ENCODE peak calls at places on chromosome 21, in ten cellular contexts. G, L, V, A, O, Z, W, Q, M and X are unnamed samples. For H3K4me1, the result is how much of the 10 kb centered on the place peaks cover.

GRCh38 chr21:46009951-46010655 is 28.5 kb downstream of the COL6A1 start:
- DNase-seq in V (peak), Q (no peak), M (no peak), L (no peak), Z (no peak), A (peak), O (no peak), W (no peak), G (no peak), X (no peak)

GRCh38 chr21:27244356-27244755 is 277.5 kb upstream of the ADAMTS5 start:
- DNase-seq in V (no peak), Q (no peak), M (no peak), L (no peak), G (peak), O (no peak), W (no peak), Z (no peak), A (no peak), X (no peak)

GRCh38 chr21:41374867-41375533 is 13.2 kb downstream of the MX2 start:
- DNase-seq in L (no peak), Z (no peak), O (no peak), M (no peak), Q (no peak), W (no peak), V (no peak), A (no peak), G (no peak), X (no peak)

GRCh38 chr21:15872236-15872635 is 142.5 kb downstream of the USP25 start:
- DNase-seq in V (no peak), Z (no peak), W (no peak), L (no peak), A (no peak), M (no peak), Q (no peak), G (no peak), O (no peak), X (no peak)

GRCh38 chr21:39523398-39523797 is 71.6 kb downstream of the SH3BGR start:
- DNase-seq in Q (no peak), L (no peak), V (no peak), O (peak), G (peak), A (no peak), W (no peak), M (no peak), Z (no peak), X (no peak)

GRCh38 chr21:46050651-46051378 is 47.1 kb upstream of the COL6A2 start:
- DNase-seq in L (no peak), A (no peak), M (no peak), Z (no peak), W (no peak), Q (no peak), V (no peak), G (no peak), O (peak), X (no peak)

GRCh38 chr21:34669149-34669879 is 520 bp downstream of the CLIC6 start:
- DNase-seq in G (no peak), V (no peak), L (no peak), W (peak), A (no peak), Q (peak), O (peak), Z (peak), M (no peak), X (no peak)

GRCh38 chr21:28431527-28432200 is 561.0 kb downstream of the LTN1 start:
- DNase-seq in M (no peak), Q (no peak), Z (no peak), V (no peak), L (no peak), O (no peak), W (no peak), G (no peak), A (no peak), X (no peak)

GRCh38 chr21:15138475-15138874 is 73.7 kb upstream of the NRIP1 start:
- DNase-seq in O (no peak), L (no peak), G (no peak), Q (no peak), V (no peak), A (peak), Z (no peak), W (peak), M (no peak), X (no peak)

GRCh38 chr21:21831036-21831435 is 832.8 kb downstream of the NCAM2 start:
- DNase-seq in M (no peak), W (no peak), Z (no peak), A (no peak), V (no peak), O (no peak), G (no peak), Q (no peak), L (no peak), X (no peak)

GRCh38 chr21:45293726-45294401 is 6.2 kb upstream of the POFUT2 start:
- DNase-seq in G (no peak), Z (no peak), L (no peak), Q (no peak), W (no peak), V (no peak), O (peak), A (peak), M (no peak), X (no peak)

GRCh38 chr21:26405735-26406361 is 167.2 kb downstream of the CYYR1 start:
- DNase-seq in A (no peak), M (no peak), L (no peak), V (no peak), Z (no peak), G (peak), O (no peak), W (peak), Q (peak), X (peak)

GRCh38 chr21:41895643-41896493 is 16.7 kb upstream of the PRDM15 start:
- DNase-seq in W (no peak), O (no peak), M (no peak), L (no peak), V (no peak), A (no peak), Z (no peak), G (peak), Q (peak), X (no peak)

GRCh38 chr21:43364851-43365424 is 62.0 kb downstream of the SIK1 start:
- DNase-seq in L (no peak), O (no peak), W (no peak), G (no peak), Q (no peak), V (no peak), M (no peak), Z (no peak), A (peak), X (no peak)

GRCh38 chr21:15722591-15723324 is 7.0 kb upstream of the USP25 start:
- DNase-seq in O (no peak), A (no peak), G (no peak), L (no peak), M (no peak), V (peak), W (no peak), Z (no peak), Q (peak), X (no peak)

GRCh38 chr21:44267655-44268142 is 6.0 kb upstream of the DNMT3L start:
- DNase-seq in G (no peak), V (no peak), O (no peak), W (peak), A (no peak), Z (no peak), M (no peak), Q (no peak), L (no peak), X (no peak)

GRCh38 chr21:41411449-41412089 is 14.5 kb upstream of the MX1 start:
- DNase-seq in W (no peak), A (no peak), L (no peak), V (no peak), O (peak), G (peak), Z (no peak), Q (peak), M (no peak), X (no peak)

GRCh38 chr21:42745511-42746239 is 92.3 kb downstream of the PDE9A start:
- DNase-seq in A (no peak), W (no peak), G (no peak), Z (no peak), V (no peak), L (no peak), Q (no peak), O (no peak), M (no peak), X (no peak)

GRCh38 chr21:15061747-15062146 is 3.1 kb downstream of the NRIP1 start:
- DNase-seq in Q (no peak), O (no peak), L (no peak), Z (no peak), M (no peak), A (no peak), G (no peak), W (no peak), V (no peak), X (no peak)

GRCh38 chr21:31771685-31772084 is 39.8 kb upstream of the SCAF4 start:
- DNase-seq in Q (no peak), V (no peak), A (no peak), W (no peak), M (no peak), L (no peak), G (no peak), Z (no peak), O (no peak), X (no peak)
- H3K4me1 ChIP-seq in Q (under half), V (under half), A (under half), W (under half), M (under half), L (under half), G (under half), Z (under half), O (under half), X (under half)

DNA sequence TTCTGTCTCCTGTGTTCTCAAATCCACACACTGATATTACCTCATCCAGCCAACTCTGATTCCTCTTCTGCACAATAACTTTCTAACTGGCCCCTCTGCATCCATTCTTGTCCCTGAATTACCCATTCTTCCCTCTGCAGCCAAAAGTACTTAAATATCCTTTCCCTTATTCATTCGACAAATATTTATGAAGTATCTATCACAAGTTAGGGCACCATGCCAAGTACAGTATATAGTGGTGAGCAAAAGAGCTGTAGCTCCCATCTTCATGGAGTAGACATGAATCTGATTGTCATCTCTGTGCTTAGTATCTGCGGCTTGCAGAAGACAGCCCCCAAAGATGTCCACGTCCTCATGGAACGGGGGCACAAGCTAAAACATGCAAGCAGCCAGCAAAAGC is 316.8 kb downstream of the SETD4 start:
- DNase-seq in M (no peak), A (no peak), Q (no peak), W (no peak), L (no peak), Z (no peak), V (no peak), G (peak), O (no peak), X (no peak)
- H3K27ac ChIP-seq in M (no peak), A (no peak), Q (no peak), W (no peak), L (no peak), Z (no peak), V (no peak), G (no peak), O (no peak), X (no peak)

GRCh38 chr21:37393030-37393429 is 26.5 kb downstream of the DYRK1A start:
- DNase-seq in A (no peak), O (no peak), Z (no peak), V (no peak), G (no peak), M (no peak), L (no peak), W (no peak), Q (no peak), X (no peak)
- H3K4me1 ChIP-seq in A (under half), O (half or more), Z (under half), V (under half), G (under half), M (under half), L (under half), W (under half), Q (under half), X (under half)

DNA sequence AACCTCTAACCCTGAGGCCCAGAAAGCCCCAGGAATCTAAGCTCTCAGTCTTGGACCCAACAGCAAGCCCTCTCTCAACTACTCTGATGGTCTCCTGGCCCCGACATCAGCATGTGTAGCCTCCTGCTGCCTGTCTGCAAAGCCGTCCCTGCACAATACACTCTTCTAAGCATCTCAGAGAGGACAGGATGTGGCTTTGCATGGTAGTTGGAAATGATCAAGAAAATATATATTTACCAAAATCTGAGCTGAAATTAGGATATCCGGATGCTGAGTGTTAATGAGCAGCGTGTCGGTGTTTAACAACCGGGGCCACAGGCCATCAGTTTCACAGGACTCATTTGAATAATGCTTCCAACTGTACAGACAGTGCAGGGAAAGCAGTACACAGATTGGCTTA is 59.1 kb upstream of the SIM2 start:
- DNase-seq in O (no peak), Q (no peak), V (no peak), G (no peak), M (no peak), A (no peak), Z (no peak), W (no peak), L (no peak), X (no peak)
- H3K27ac ChIP-seq in O (no peak), Q (no peak), V (no peak), G (no peak), M (no peak), A (no peak), Z (no peak), W (no peak), L (no peak), X (no peak)

DNA sequence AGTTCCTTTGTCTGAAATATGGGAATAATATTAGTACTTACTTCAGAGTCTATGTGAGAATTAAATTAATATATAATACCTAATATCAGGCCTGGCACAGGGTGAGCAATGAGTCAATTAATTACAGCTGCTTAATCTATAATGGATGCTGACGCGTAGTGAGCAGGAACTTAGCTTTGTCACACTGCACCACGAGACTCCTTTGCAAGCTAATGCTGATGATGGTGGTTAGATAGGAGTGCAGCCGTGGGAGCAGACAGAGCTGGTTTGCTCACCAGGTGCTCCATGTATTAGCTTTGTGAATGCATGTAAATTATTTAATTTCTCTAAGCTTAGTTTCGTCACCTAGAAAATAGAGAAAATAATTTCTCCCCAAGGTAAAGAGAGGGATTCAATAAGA is 35.1 kb downstream of the KCNJ15 start:
- DNase-seq in L (no peak), M (no peak), G (no peak), Z (no peak), Q (no peak), W (no peak), O (no peak), V (no peak), A (no peak), X (no peak)
- H3K4me1 ChIP-seq in L (under half), M (under half), G (under half), Z (under half), Q (under half), W (under half), O (half or more), V (under half), A (under half), X (under half)

GRCh38 chr21:38494254-38494648 is 4.0 kb downstream of the ERG start:
- DNase-seq in Q (no peak), M (no peak), G (no peak), Z (no peak), W (no peak), O (no peak), A (no peak), L (no peak), V (no peak), X (no peak)

GRCh38 chr21:38490411-38491020 is 7.8 kb downstream of the ERG start:
- DNase-seq in Q (no peak), W (no peak), O (no peak), M (no peak), G (no peak), A (no peak), L (no peak), Z (no peak), V (no peak), X (no peak)

GRCh38 chr21:38493549-38494253 is 4.6 kb downstream of the ERG start:
- DNase-seq in O (no peak), L (no peak), Q (no peak), G (no peak), W (no peak), Z (no peak), V (no peak), M (no peak), A (no peak), X (no peak)

GRCh38 chr21:38491536-38491935 is 6.7 kb downstream of the ERG start:
- DNase-seq in O (no peak), V (no peak), G (peak), Q (no peak), L (no peak), Z (no peak), M (no peak), W (no peak), A (no peak), X (no peak)

DNA sequence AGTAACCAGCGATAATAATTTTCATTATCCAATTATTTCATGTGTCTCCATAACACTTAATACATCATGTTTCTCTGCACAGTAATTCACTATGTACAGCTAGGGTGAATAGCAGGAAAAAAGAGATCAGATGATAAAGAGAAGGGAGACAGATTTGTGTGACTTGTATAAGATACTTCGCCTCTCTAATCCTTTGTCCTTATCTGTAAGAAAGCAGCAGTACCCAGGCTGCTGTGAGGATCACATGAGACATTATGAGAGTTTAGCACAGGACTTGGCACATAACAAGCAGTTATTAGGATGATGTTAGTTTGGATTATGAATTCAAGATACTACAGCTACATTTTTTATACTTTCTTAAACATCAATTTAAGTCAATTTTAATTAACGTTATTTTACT is 6.3 kb downstream of the ERG start:
- DNase-seq in V (no peak), M (no peak), O (no peak), A (no peak), W (no peak), Q (no peak), G (no peak), L (no peak), Z (no peak), X (no peak)
- H3K27ac ChIP-seq in V (no peak), M (no peak), O (no peak), A (no peak), W (no peak), Q (no peak), G (no peak), L (no peak), Z (no peak), X (no peak)

GRCh38 chr21:33433425-33434114 is 30.4 kb downstream of the IFNGR2 start:
- DNase-seq in V (no peak), W (no peak), G (no peak), L (no peak), A (no peak), M (no peak), O (no peak), Q (no peak), Z (no peak), X (no peak)
- H3K4me1 ChIP-seq in V (under half), W (under half), G (under half), L (under half), A (under half), M (under half), O (under half), Q (under half), Z (under half), X (under half)

DNA sequence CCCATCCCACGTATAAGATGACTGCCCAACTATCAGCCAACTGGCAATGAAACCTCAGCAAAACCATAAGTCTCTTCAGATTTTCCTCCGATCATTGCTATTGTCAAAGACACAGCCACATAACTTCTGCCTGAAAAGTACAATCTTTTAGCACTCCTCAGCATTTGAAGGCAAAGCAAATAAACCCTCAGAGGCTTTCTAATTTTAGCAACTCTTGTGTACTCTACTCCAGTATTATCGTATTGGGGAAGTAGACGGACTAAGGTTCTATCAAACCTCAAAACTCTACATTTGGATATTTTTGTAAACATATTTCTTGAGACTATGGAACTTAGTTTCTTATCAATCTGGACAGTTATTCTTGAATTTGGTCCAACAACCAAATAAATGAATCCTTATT is 1206.2 kb upstream of the NCAM2 start:
- DNase-seq in Z (no peak), Q (no peak), W (no peak), A (no peak), V (no peak), M (no peak), G (no peak), L (no peak), O (no peak), X (no peak)
- H3K27ac ChIP-seq in Z (no peak), Q (no peak), W (no peak), A (no peak), V (no peak), M (no peak), G (no peak), L (no peak), O (no peak), X (no peak)

DNA sequence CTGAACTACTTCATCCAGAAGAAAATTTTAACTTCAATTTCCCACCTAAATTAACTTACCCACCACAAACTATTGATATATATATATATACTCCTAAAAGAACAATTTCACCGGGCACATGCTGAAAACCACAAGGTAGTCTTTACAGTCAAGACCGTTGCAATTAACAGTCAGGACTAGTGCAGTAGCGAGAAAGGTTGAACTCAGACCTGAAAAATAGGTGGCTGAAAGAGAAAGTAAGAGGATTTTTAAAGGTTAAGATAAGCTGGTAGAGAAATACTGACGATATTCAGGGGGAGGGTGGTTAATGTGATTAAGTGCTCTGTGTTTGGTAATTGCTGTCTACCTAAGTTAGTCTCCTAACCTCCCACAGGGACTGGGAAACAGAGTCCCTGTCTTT is 1153.5 kb upstream of the TMPRSS15 start:
- DNase-seq in L (no peak), M (no peak), A (no peak), G (no peak), V (no peak), O (no peak), Z (no peak), Q (no peak), W (no peak), X (no peak)
- H3K4me1 ChIP-seq in L (under half), M (under half), A (under half), G (under half), V (under half), O (under half), Z (under half), Q (under half), W (under half), X (under half)